ENCODE peak calls at places on chromosomes 3 and 15, in nine cellular contexts. M is esophagus squamous epithelium; O is T follicular helper cell; X is fibroblast of lung; R is fibroblast of gingiva; D is activated CD4-positive, alpha-beta T cell treated with anti-CD3 and anti-CD28 coated beads for 24 hours; T is NCI-H2081; Y is glutamatergic neuron; K is G401. W is an unnamed sample.

GRCh38 chr3:190848891-190849290 is 13.6 kb downstream of the GMNC start:
- DNase-seq in D (no peak), Y (no peak), M (no peak), T (no peak), O (no peak), K (no peak), R (no peak), X (peak; percentile 63), W (no peak)

GRCh38 chr3:176584413-176585176 is 612.7 kb downstream of the TBL1XR1 start:
- DNase-seq in Y (no peak), T (no peak), R (peak; percentile 56), D (no peak), X (peak; percentile 35), M (no peak), K (no peak), O (no peak), W (no peak)

GRCh38 chr15:63487076-63487757 is 17.2 kb upstream of the USP3 start:
- DNase-seq in M (peak; percentile 45), R (peak; percentile 60), O (peak; percentile 79), T (peak; percentile 69), Y (peak; percentile 94), D (peak; percentile 84), K (peak; percentile 83), X (peak; percentile 56), W (peak; percentile 92)

GRCh38 chr15:50907866-50908208 is 646 bp upstream of the AP4E1 start:
- DNase-seq in R (peak; percentile 37), D (no peak), X (peak; percentile 32), M (no peak), O (peak; percentile 27), K (peak; percentile 74), T (peak; percentile 41), Y (peak; percentile 66), W (peak; percentile 73)

GRCh38 chr3:42045719-42046243 is 45.4 kb upstream of the TRAK1 start:
- DNase-seq in D (no peak), R (no peak), M (no peak), K (peak; percentile 84), T (no peak), Y (no peak), O (no peak), X (no peak), W (no peak)

GRCh38 chr3:13404625-13405452 is 15.3 kb downstream of the NUP210 start:
- DNase-seq in X (no peak), M (no peak), D (no peak), Y (no peak), R (no peak), T (no peak), K (no peak), O (no peak), W (no peak)

GRCh38 chr3:196377321-196377720 is 39.1 kb upstream of the TM4SF19 start:
- DNase-seq in R (peak; percentile 52), D (no peak), X (no peak), K (no peak), Y (no peak), O (no peak), T (no peak), M (no peak), W (no peak)

GRCh38 chr3:30206051-30206450 is 400.4 kb upstream of the TGFBR2 start:
- DNase-seq in Y (no peak), K (no peak), T (no peak), D (no peak), O (no peak), X (no peak), R (no peak), M (no peak), W (no peak)

GRCh38 chr3:128984596-128984995 is 9.3 kb downstream of the CFAP92 start:
- DNase-seq in K (no peak), T (no peak), D (no peak), Y (no peak), O (no peak), X (peak; percentile 7), R (peak; percentile 21), M (no peak), W (peak; percentile 62)

GRCh38 chr3:58009026-58009748 is 965 bp downstream of the FLNB start:
- DNase-seq in X (no peak), D (no peak), K (peak; percentile 37), Y (no peak), T (peak; percentile 9), R (no peak), M (no peak), O (peak; percentile 10), W (peak; percentile 78)

GRCh38 chr3:85535517-85535916 is 576.7 kb downstream of the CADM2 start:
- DNase-seq in O (no peak), X (no peak), T (no peak), K (peak; percentile 95), M (no peak), R (no peak), D (no peak), Y (no peak), W (no peak)

W was measured in osteoblast.